ENCODE peak calls at places on chromosome X, in ten cellular contexts. C, F, I, G, Q, A, J, D, Y and S are unnamed samples.

GRCh38 chrX:30653415-30654131 is at the start of gene GK:
- DNase-seq in C (peak), F (no peak), I (peak), G (no peak), Q (peak), A (peak), J (no peak), D (no peak), Y (no peak), S (peak)

GRCh38 chrX:2710041-2710471 is 19.0 kb downstream of the CD99 start:
- DNase-seq in C (no peak), F (no peak), I (no peak), G (no peak), Q (no peak), A (no peak), J (peak), D (peak), Y (no peak), S (no peak)

GRCh38 chrX:55841962-55842752 is 124.6 kb downstream of the RRAGB start:
- DNase-seq in C (no peak), F (no peak), I (no peak), G (no peak), Q (no peak), A (no peak), J (no peak), D (no peak), Y (no peak), S (no peak)

GRCh38 chrX:139077303-139078131 is 366.0 kb upstream of the FGF13 start:
- DNase-seq in C (no peak), F (no peak), I (no peak), G (no peak), Q (no peak), A (no peak), J (no peak), D (peak), Y (peak), S (no peak)

GRCh38 chrX:72027024-72027913 is 104.4 kb downstream of the RTL5 start:
- DNase-seq in C (peak), F (no peak), I (no peak), G (no peak), Q (no peak), A (no peak), J (no peak), D (no peak), Y (no peak), S (no peak)

GRCh38 chrX:128975716-128976115 is 547.6 kb downstream of the SMARCA1 start:
- DNase-seq in C (peak), F (peak), I (peak), G (no peak), Q (peak), A (no peak), J (peak), D (peak), Y (no peak), S (no peak)

GRCh38 chrX:103356897-103357296 is 591 bp downstream of the TCEAL9 start:
- DNase-seq in C (peak), F (no peak), I (no peak), G (no peak), Q (peak), A (peak), J (no peak), D (no peak), Y (no peak), S (peak)

GRCh38 chrX:132564026-132564425 is 75.2 kb upstream of the MBNL3 start:
- DNase-seq in C (no peak), F (no peak), I (no peak), G (no peak), Q (no peak), A (no peak), J (no peak), D (no peak), Y (no peak), S (no peak)

GRCh38 chrX:11239230-11239629 is 54.0 kb upstream of the AMELX start:
- DNase-seq in C (no peak), F (no peak), I (no peak), G (no peak), Q (no peak), A (no peak), J (peak), D (no peak), Y (no peak), S (no peak)

GRCh38 chrX:32867781-32868523 is 343.4 kb downstream of the DMD start:
- DNase-seq in C (no peak), F (no peak), I (no peak), G (no peak), Q (no peak), A (no peak), J (no peak), D (no peak), Y (no peak), S (no peak)

GRCh38 chrX:116823677-116824076 is 360.9 kb upstream of the CT83 start:
- DNase-seq in C (no peak), F (no peak), I (no peak), G (no peak), Q (no peak), A (no peak), J (no peak), D (no peak), Y (no peak), S (no peak)

GRCh38 chrX:102765217-102765616 is 44.7 kb downstream of the GPRASP3 start:
- DNase-seq in C (no peak), F (no peak), I (no peak), G (peak), Q (no peak), A (peak), J (peak), D (peak), Y (peak), S (no peak)

GRCh38 chrX:107715331-107716044 is 60.1 kb downstream of the TSC22D3 start:
- DNase-seq in C (no peak), F (no peak), I (no peak), G (no peak), Q (no peak), A (no peak), J (peak), D (no peak), Y (no peak), S (no peak)

GRCh38 chrX:16022580-16023170 is 100.7 kb upstream of the GRPR start:
- DNase-seq in C (no peak), F (no peak), I (no peak), G (no peak), Q (no peak), A (no peak), J (no peak), D (peak), Y (no peak), S (no peak)

GRCh38 chrX:10051866-10052265 is 84.7 kb downstream of the CLDN34 start:
- DNase-seq in C (no peak), F (no peak), I (no peak), G (no peak), Q (no peak), A (no peak), J (no peak), D (no peak), Y (no peak), S (no peak)

GRCh38 chrX:18962329-18962728 is 21.6 kb downstream of the PHKA2 start:
- DNase-seq in C (no peak), F (no peak), I (no peak), G (no peak), Q (no peak), A (no peak), J (no peak), D (no peak), Y (no peak), S (no peak)

DNA sequence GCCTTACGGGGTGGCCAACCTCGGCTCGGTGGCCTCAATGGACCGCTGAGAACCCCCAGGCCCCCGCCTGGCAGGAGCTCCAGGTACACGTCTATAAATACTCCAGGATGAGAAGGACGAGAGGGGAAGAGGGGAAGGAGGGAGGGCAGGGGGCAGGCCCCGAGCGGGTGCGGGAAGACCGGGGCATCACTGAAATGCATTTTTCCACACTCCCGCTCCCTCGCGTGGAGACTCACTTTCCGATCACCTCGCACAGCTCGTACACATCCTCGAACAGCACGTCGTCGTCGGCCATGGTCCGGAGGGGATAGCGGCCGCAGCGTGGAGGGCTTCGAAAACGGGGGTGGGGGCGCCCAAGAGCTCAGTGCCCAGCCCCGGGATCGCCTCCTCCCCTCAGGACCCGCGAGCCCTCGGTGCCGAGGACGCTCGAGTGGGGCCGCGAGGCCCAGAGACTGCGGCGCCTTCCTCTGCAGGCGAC is 621 bp downstream of the CASK start:
- DNase-seq in C (peak), F (peak), I (peak), G (no peak), Q (peak), A (peak), J (peak), D (peak), Y (no peak), S (peak)
- TF ChIP-seq CTCF in C (peak), F (no peak), I (no peak), G (no peak), Q (no peak), A (no peak), J (peak), D (no peak), Y (peak), S (no peak)

DNA sequence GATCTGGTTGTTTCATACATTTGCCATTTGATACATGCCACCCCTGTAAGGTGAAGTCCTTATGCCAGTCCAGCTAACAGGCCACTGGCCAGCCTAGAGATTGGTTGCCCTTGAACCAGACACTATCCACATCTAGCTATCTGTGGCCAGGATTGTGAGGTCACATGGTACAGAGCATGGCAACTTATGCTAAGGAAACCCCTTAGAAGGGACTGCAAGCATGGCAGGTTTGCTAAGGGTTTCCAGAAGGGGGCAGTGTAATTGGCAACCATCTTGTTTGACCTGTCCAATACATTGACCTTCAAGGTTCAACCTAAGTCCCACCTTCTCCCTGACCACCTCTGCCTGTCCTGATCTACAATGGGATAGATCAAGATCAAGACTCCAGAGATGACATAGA is 47.5 kb downstream of the SMC1A start:
- DNase-seq in C (no peak), F (no peak), I (no peak), G (no peak), Q (no peak), A (no peak), J (no peak), D (peak), Y (no peak), S (no peak)
- TF ChIP-seq CTCF in C (no peak), F (no peak), I (no peak), G (no peak), Q (no peak), A (no peak), J (no peak), D (peak), Y (no peak), S (no peak)

GRCh38 chrX:21661316-21661715 is 3.2 kb upstream of the KLHL34 start:
- DNase-seq in C (no peak), F (no peak), I (no peak), G (no peak), Q (no peak), A (no peak), J (no peak), D (no peak), Y (no peak), S (no peak)
- TF ChIP-seq CTCF in C (no peak), F (no peak), I (no peak), G (no peak), Q (no peak), A (no peak), J (no peak), D (no peak), Y (no peak), S (no peak)

GRCh38 chrX:149508467-149508866 is 3.4 kb upstream of the IDS start:
- DNase-seq in C (no peak), F (no peak), I (no peak), G (no peak), Q (no peak), A (no peak), J (no peak), D (no peak), Y (no peak), S (no peak)

GRCh38 chrX:149512225-149512885 is 7.2 kb upstream of the IDS start:
- DNase-seq in C (peak), F (peak), I (peak), G (peak), Q (peak), A (peak), J (peak), D (peak), Y (no peak), S (peak)

GRCh38 chrX:149513713-149514427 is 8.8 kb upstream of the IDS start:
- DNase-seq in C (no peak), F (no peak), I (no peak), G (no peak), Q (no peak), A (no peak), J (no peak), D (no peak), Y (no peak), S (no peak)

GRCh38 chrX:149511081-149511480 is 6.0 kb upstream of the IDS start:
- DNase-seq in C (no peak), F (no peak), I (peak), G (no peak), Q (no peak), A (no peak), J (no peak), D (no peak), Y (no peak), S (no peak)

DNA sequence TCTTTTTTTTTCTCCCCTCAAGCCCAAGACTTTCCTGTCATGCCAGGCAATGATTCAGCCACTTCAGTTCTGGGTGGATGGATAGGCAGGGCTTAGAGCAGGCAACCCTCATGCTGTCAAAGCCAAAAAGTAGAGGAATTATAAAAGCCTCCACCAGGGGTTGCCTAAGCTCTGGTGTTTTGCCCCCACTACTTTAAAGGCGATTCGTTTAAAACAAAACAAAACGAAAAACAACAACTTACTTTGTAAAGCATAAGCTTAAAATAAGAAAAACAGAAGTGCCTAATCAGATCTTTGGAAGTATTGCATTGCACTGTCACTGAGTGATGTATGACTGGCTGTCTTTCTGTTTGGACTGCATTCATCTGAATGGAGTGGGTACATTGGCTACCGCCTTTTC is 5.3 kb upstream of the IDS start:
- DNase-seq in C (no peak), F (no peak), I (no peak), G (no peak), Q (no peak), A (no peak), J (no peak), D (no peak), Y (no peak), S (no peak)
- TF ChIP-seq CTCF in C (peak), F (no peak), I (no peak), G (no peak), Q (no peak), A (no peak), J (peak), D (no peak), Y (peak), S (no peak)

GRCh38 chrX:95065151-95065550 is 1391.1 kb downstream of the FAM133A start:
- DNase-seq in C (no peak), F (no peak), I (no peak), G (no peak), Q (no peak), A (no peak), J (no peak), D (no peak), Y (no peak), S (no peak)

GRCh38 chrX:95071621-95072020 is 1397.6 kb downstream of the FAM133A start:
- DNase-seq in C (no peak), F (no peak), I (no peak), G (no peak), Q (no peak), A (no peak), J (no peak), D (no peak), Y (no peak), S (no peak)

GRCh38 chrX:95076449-95076848 is 1402.4 kb downstream of the FAM133A start:
- DNase-seq in C (peak), F (no peak), I (no peak), G (no peak), Q (peak), A (no peak), J (peak), D (peak), Y (no peak), S (no peak)

DNA sequence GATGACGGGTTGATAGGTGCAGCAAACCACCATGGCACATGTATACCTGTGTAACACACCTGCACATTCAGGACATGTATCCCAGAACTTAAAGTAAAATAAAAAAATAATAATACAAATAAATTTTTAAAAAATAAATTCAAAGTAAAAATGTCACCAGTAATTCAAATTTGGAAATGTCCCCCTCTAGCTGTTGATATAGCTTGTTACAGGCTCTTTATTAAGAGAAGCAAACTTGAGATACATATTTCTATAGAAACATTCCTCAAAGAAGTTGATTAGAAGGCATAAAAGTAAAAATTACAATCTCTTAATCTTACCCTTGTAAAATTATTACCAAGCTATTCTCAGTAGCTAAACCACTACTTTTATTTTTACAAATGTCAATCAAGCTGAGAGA is 1397.0 kb downstream of the FAM133A start:
- DNase-seq in C (no peak), F (no peak), I (no peak), G (no peak), Q (no peak), A (no peak), J (peak), D (no peak), Y (no peak), S (no peak)
- TF ChIP-seq CTCF in C (peak), F (no peak), I (no peak), G (no peak), Q (no peak), A (peak), J (peak), D (no peak), Y (peak), S (peak)